ENCODE peak calls at places on chromosomes 13 and 19, in nine cellular contexts. S, B, V, Y, C, L, X, K and D are unnamed samples.
A peak's percentile ranks its signal among the peaks of the same experiment; 100 is the strongest.

GRCh38 chr19:31943305-31943704 is 402.1 kb upstream of the ZNF507 start:
- DNase-seq in Y (no peak), V (no peak), X (no peak), K (no peak), L (no peak), B (no peak), C (no peak), S (no peak), D (no peak)

GRCh38 chr19:35392742-35393350 is 22.0 kb downstream of the GPR42 start:
- DNase-seq in S (no peak), K (no peak), C (no peak), L (no peak), Y (no peak), X (no peak), V (no peak), B (no peak), D (no peak)

GRCh38 chr13:111043575-111043982 is 71.5 kb upstream of the ARHGEF7 start:
- DNase-seq in C (no peak), V (peak; percentile 64), S (no peak), B (no peak), X (no peak), L (peak; percentile 55), K (no peak), Y (no peak), D (no peak)

GRCh38 chr19:46624958-46625661 is at the start of gene PTGIR:
- DNase-seq in V (peak; percentile 79), Y (peak; percentile 59), L (no peak), C (peak; percentile 82), X (no peak), S (no peak), K (no peak), B (no peak), D (no peak)

GRCh38 chr19:2115324-2115723 is 18.6 kb downstream of the IZUMO4 start:
- DNase-seq in L (no peak), V (no peak), B (no peak), Y (no peak), X (no peak), C (no peak), K (no peak), S (no peak), D (no peak)

GRCh38 chr13:27997904-27998522 is 9.5 kb upstream of the URAD start:
- DNase-seq in C (no peak), S (no peak), V (peak; percentile 23), L (peak; percentile 59), Y (peak; percentile 59), B (no peak), K (no peak), X (no peak), D (no peak)

GRCh38 chr19:50759886-50760285 is 10.4 kb upstream of the GPR32 start:
- DNase-seq in C (no peak), L (peak; percentile 44), B (no peak), Y (no peak), S (no peak), V (peak; percentile 41), X (no peak), K (no peak), D (no peak)

GRCh38 chr19:55703790-55704215 is 28.8 kb downstream of the EPN1 start:
- DNase-seq in B (no peak), K (no peak), Y (no peak), C (no peak), X (no peak), L (no peak), V (peak; percentile 45), S (peak; percentile 58), D (no peak)

GRCh38 chr19:2607712-2608601 is 94.5 kb downstream of the GNG7 start:
- DNase-seq in X (no peak), L (no peak), K (no peak), B (no peak), C (no peak), S (no peak), V (no peak), Y (no peak), D (no peak)

GRCh38 chr19:49808762-49809154 is 4.3 kb downstream of the FUZ start:
- DNase-seq in L (peak; percentile 79), C (peak; percentile 90), X (peak; percentile 24), V (peak; percentile 71), Y (peak; percentile 97), S (peak; percentile 86), B (peak; percentile 53), K (no peak), D (no peak)

GRCh38 chr19:51018745-51019543 is 565 bp downstream of the KLK10 start:
- DNase-seq in B (no peak), K (no peak), L (no peak), S (no peak), V (no peak), Y (no peak), X (no peak), C (no peak), D (no peak)

GRCh38 chr19:10430505-10431253 is 10.3 kb downstream of the PDE4A start:
- DNase-seq in B (no peak), S (no peak), K (no peak), C (no peak), V (no peak), X (no peak), L (peak; percentile 30), Y (peak; percentile 68), D (no peak)

GRCh38 chr19:43675269-43675879 is 5.4 kb upstream of the PLAUR start:
- DNase-seq in X (no peak), K (no peak), B (no peak), V (peak; percentile 61), L (peak; percentile 93), C (no peak), S (no peak), Y (peak; percentile 91), D (peak; percentile 31)

DNA sequence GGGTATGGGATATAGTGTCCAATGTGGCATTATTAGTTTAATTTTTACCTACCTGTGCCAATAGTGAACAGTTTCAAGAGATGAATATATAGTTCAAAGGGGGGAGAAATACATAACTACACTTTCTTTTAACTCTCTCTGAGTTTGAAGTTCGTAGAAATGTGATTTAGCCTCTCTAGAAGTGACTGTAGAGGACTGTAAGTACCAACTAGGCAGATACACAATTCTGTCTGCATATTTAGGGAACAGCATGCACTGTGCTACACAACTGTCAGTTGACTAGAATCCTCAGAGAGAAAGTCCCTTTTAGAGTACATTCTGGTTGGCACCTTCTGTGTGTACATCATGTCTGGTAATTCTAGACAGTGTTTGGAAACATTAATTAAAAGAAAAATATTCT is 17.5 kb upstream of the ZNF90 start:
- DNase-seq in B (no peak), X (no peak), L (no peak), S (no peak), Y (no peak), V (no peak), C (no peak), K (no peak), D (no peak)
- TF ChIP-seq CTCF in B (no peak), X (no peak), L (no peak), S (no peak), Y (no peak), V (no peak), C (no peak), K (no peak), D (no peak)

GRCh38 chr19:47713046-47714021 is at the start of gene EHD2:
- DNase-seq in Y (peak; percentile 56), L (no peak), V (peak; percentile 73), S (no peak), B (peak; percentile 48), X (no peak), C (no peak), K (no peak), D (no peak)

GRCh38 chr19:47716270-47716937 is 3.2 kb downstream of the EHD2 start:
- DNase-seq in Y (no peak), S (no peak), B (no peak), L (no peak), V (no peak), K (no peak), X (no peak), C (no peak), D (no peak)

GRCh38 chr19:47719047-47719885 is 6.0 kb downstream of the EHD2 start:
- DNase-seq in S (peak; percentile 77), C (peak; percentile 36), K (peak; percentile 99), L (no peak), Y (peak; percentile 61), X (peak; percentile 95), V (peak; percentile 99), B (peak; percentile 99), D (no peak)

GRCh38 chr19:47711652-47712239 is 1.5 kb upstream of the EHD2 start:
- DNase-seq in S (no peak), B (no peak), Y (no peak), V (no peak), K (no peak), X (no peak), L (no peak), C (no peak), D (no peak)

DNA sequence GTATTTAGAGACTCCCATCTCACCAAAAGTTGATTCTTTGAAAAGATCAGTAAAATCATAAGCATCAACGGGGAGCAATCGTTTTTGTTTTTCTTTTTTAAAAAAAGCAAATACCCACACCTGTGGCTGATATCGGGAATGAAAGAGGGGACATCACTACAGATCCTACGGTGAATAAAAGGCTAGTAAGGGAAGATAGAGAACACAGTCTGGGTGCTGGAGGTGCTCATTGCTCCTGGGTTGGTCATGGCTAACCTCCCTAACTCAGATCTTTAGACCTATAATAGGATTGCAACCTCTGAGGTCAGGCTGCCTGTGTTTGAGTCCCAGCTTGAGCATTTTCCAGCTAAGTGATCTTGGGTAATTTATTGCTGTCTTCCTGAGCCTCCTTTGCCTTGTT is 1.1 kb downstream of the EHD2 start:
- DNase-seq in X (no peak), V (peak; percentile 34), L (no peak), S (no peak), Y (no peak), C (no peak), K (no peak), B (no peak), D (no peak)
- H3K4me3 ChIP-seq in X (peak overlapping the region; percentile 91), V (peak overlapping the region; percentile 95), L (no peak overlapping the region), S (peak overlapping the region; percentile 48), Y (peak overlapping the region; percentile 34), C (peak overlapping the region; percentile 95), K (peak overlapping the region; percentile 86), B (peak overlapping the region; percentile 93), D (peak overlapping the region; percentile 82)

GRCh38 chr13:45584816-45585215 is 30.7 kb downstream of the ERICH6B start:
- DNase-seq in B (no peak), L (peak; percentile 9), S (no peak), V (peak; percentile 6), Y (no peak), X (no peak), C (no peak), K (no peak), D (no peak)
- TF ChIP-seq CTCF in B (peak; percentile 41), L (peak; percentile 39), S (no peak), V (peak; percentile 18), Y (no peak), X (no peak), C (no peak), K (peak; percentile 27), D (peak; percentile 44)

DNA sequence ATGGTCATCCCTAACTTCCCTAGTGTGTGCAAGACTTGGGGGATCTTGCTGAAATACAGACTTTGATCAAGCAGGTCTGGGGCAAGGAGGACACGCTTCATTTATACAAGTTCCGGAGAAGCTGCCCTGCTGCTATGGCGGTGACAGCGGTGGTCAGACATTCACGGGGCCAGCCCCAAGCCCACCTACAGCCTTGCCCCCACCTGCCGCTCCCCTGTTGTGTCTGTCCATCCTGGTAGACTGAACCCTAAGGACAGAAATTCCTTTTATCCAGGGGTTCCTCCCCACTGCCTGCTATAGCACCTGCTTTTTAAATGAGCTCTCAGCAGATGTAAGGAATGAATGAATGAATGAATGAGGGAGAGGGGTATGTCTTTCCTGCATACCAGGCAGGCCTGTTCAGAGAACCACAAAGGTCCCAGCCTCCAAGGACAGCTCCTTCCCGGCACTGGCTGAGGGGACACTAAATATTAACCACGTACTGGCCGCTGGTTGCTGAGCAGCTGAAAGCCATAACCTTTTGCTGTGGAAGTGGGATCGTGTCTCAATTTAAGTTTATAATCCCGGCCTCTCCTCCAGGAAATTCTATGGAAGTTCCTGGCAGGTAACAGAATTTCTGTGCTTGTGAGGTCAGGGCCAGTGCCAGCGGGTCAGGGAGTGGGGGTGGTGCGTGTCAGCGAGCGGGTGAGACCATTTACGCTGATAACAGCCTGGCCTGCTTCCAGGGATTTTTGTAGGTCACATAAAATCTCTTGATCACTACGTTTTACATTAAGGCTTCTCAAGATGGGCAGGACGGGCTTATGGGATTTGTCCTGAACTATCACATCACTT is 27.1 kb downstream of the TSSK6 start:
- DNase-seq in X (no peak), Y (peak; percentile 85), V (peak; percentile 13), C (no peak), S (no peak), L (no peak), B (no peak), K (no peak), D (no peak)
- H3K4me3 ChIP-seq in X (no peak overlapping the region), Y (no peak overlapping the region), V (no peak overlapping the region), C (peak overlapping the region; percentile 56), S (no peak overlapping the region), L (no peak overlapping the region), B (no peak overlapping the region), K (no peak overlapping the region), D (peak overlapping the region; percentile 23)